ENCODE peak calls at places on chromosomes 6 and 20, in six cellular contexts. G is A172; Q is GM03348; K is H9; I is activated T-helper 1 cell treated with anti-CD3 and anti-CD28 coated beads, Interleukin-12 subunit alpha, Interleukin-12 subunit beta, Interleukin-2, Interleukin-4 antibody, amounts not matched to agents 30 ng/mL and 10 ng/mL and 1 ng/mL, durations not matched to agents 14 hours and 24 hours and 36 hours; W is ecto neural progenitor cell. R is an unnamed sample.

GRCh38 chr6:128519931-128520435 is 416 bp downstream of the PTPRK start:
- DNase-seq in G (no peak), Q (no peak), K (no peak), I (peak), W (no peak), R (peak)

GRCh38 chr6:144566868-144567615 is 281.9 kb downstream of the UTRN start:
- DNase-seq in G (no peak), Q (no peak), K (no peak), I (no peak), W (no peak), R (no peak)

GRCh38 chr6:16596890-16597331 is 164.3 kb downstream of the ATXN1 start:
- DNase-seq in G (no peak), Q (no peak), K (peak), I (no peak), W (no peak), R (no peak)

GRCh38 chr6:35377002-35377401 is 34.6 kb downstream of the PPARD start:
- DNase-seq in G (no peak), Q (no peak), K (no peak), I (no peak), W (no peak), R (no peak)

GRCh38 chr6:29813809-29814208 is 13.8 kb upstream of the HLA-G start:
- DNase-seq in G (peak), Q (peak), K (no peak), I (no peak), W (no peak), R (no peak)

GRCh38 chr6:131656667-131657066 is 19.6 kb downstream of the ENPP3 start:
- DNase-seq in G (no peak), Q (no peak), K (no peak), I (no peak), W (no peak), R (no peak)

GRCh38 chr20:25287631-25288290 is 39.9 kb downstream of the PYGB start:
- DNase-seq in G (no peak), Q (no peak), K (no peak), I (no peak), W (no peak), R (no peak)

GRCh38 chr20:25199473-25200265 is 4.2 kb downstream of the ENTPD6 start:
- DNase-seq in G (no peak), Q (no peak), K (no peak), I (no peak), W (no peak), R (no peak)

GRCh38 chr6:4662886-4663285 is 113.3 kb upstream of the CDYL start:
- DNase-seq in G (no peak), Q (no peak), K (no peak), I (no peak), W (no peak), R (no peak)

GRCh38 chr6:10478187-10479040 is 42.7 kb upstream of the GCNT2 start:
- DNase-seq in G (peak), Q (peak), K (no peak), I (no peak), W (no peak), R (no peak)